ENCODE peak calls at places on chromosome 5, in seven cellular contexts. One of them, this sample, is unnamed.

GRCh38 chr5:143201589-143201988 is 201.9 kb downstream of the NR3C1 start:
- DNase-seq in HuH-7: no peak
- DNase-seq in GM19239: no peak
- DNase-seq in neuronal stem cell: no peak
- DNase-seq in posterior vena cava: no peak
- DNase-seq in NCI-H146: no peak
- DNase-seq in NCI-H1092: no peak
- DNase-seq in this sample: no peak

GRCh38 chr5:167902298-167902697 is 389.1 kb upstream of the WWC1 start:
- DNase-seq in NCI-H146: no peak
- DNase-seq in NCI-H1092: no peak
- DNase-seq in HuH-7: no peak
- DNase-seq in neuronal stem cell: no peak
- DNase-seq in posterior vena cava: no peak
- DNase-seq in GM19239: no peak
- DNase-seq in this sample: no peak

GRCh38 chr5:78792342-78793055 is 143.9 kb upstream of the LHFPL2 start:
- DNase-seq in NCI-H146: no peak
- DNase-seq in posterior vena cava: no peak
- DNase-seq in HuH-7: no peak
- DNase-seq in GM19239: no peak
- DNase-seq in NCI-H1092: no peak
- DNase-seq in neuronal stem cell: no peak
- DNase-seq in this sample: no peak

GRCh38 chr5:92444888-92445287 is 1061.8 kb upstream of the ARRDC3 start:
- DNase-seq in NCI-H146: no peak
- DNase-seq in HuH-7: no peak
- DNase-seq in posterior vena cava: no peak
- DNase-seq in GM19239: no peak
- DNase-seq in NCI-H1092: no peak
- DNase-seq in neuronal stem cell: no peak
- DNase-seq in this sample: no peak

GRCh38 chr5:59548807-59549357 is 344.6 kb downstream of the PDE4D start:
- DNase-seq in HuH-7: peak
- DNase-seq in neuronal stem cell: no peak
- DNase-seq in NCI-H1092: peak
- DNase-seq in NCI-H146: peak
- DNase-seq in posterior vena cava: no peak
- DNase-seq in GM19239: no peak
- DNase-seq in this sample: no peak

GRCh38 chr5:139689631-139690384 is 41.7 kb downstream of the CXXC5 start:
- DNase-seq in NCI-H146: peak
- DNase-seq in posterior vena cava: no peak
- DNase-seq in neuronal stem cell: no peak
- DNase-seq in GM19239: no peak
- DNase-seq in NCI-H1092: no peak
- DNase-seq in HuH-7: no peak
- DNase-seq in this sample: no peak

GRCh38 chr5:145854651-145855258 is 18.1 kb downstream of the GRXCR2 start:
- DNase-seq in NCI-H146: no peak
- DNase-seq in posterior vena cava: no peak
- DNase-seq in neuronal stem cell: no peak
- DNase-seq in GM19239: no peak
- DNase-seq in NCI-H1092: no peak
- DNase-seq in HuH-7: no peak
- DNase-seq in this sample: no peak

GRCh38 chr5:74352256-74352655 is 288.3 kb downstream of the ENC1 start:
- DNase-seq in NCI-H1092: no peak
- DNase-seq in GM19239: no peak
- DNase-seq in neuronal stem cell: no peak
- DNase-seq in HuH-7: no peak
- DNase-seq in NCI-H146: no peak
- DNase-seq in posterior vena cava: no peak
- DNase-seq in this sample: no peak

GRCh38 chr5:3185488-3185887 is 410.1 kb upstream of the IRX1 start:
- DNase-seq in GM19239: no peak
- DNase-seq in neuronal stem cell: no peak
- DNase-seq in NCI-H1092: no peak
- DNase-seq in NCI-H146: no peak
- DNase-seq in posterior vena cava: no peak
- DNase-seq in HuH-7: no peak
- DNase-seq in this sample: no peak

GRCh38 chr5:16727937-16728336 is 111.1 kb upstream of the RETREG1 start:
- DNase-seq in neuronal stem cell: no peak
- DNase-seq in HuH-7: no peak
- DNase-seq in posterior vena cava: no peak
- DNase-seq in NCI-H1092: peak
- DNase-seq in GM19239: no peak
- DNase-seq in NCI-H146: peak
- DNase-seq in this sample: no peak

GRCh38 chr5:14121552-14121951 is 21.6 kb upstream of the TRIO start:
- DNase-seq in GM19239: no peak
- DNase-seq in NCI-H146: no peak
- DNase-seq in neuronal stem cell: no peak
- DNase-seq in NCI-H1092: no peak
- DNase-seq in HuH-7: no peak
- DNase-seq in posterior vena cava: no peak
- DNase-seq in this sample: no peak

GRCh38 chr5:177447611-177448243 is 1.1 kb downstream of the PRR7 start:
- DNase-seq in NCI-H146: peak
- DNase-seq in HuH-7: no peak
- DNase-seq in posterior vena cava: peak
- DNase-seq in NCI-H1092: peak
- DNase-seq in GM19239: no peak
- DNase-seq in neuronal stem cell: peak
- DNase-seq in this sample: no peak

This sample was measured in NT2/D1.